ENCODE peak calls at places on chromosomes 3 and 15, in nine cellular contexts. M is BE2C, A is hypothalamus, X is NCI-H2081, H is psoas muscle, U is DMS153, O is D341Med, Z is bronchial epithelial cell, E is left ventricle myocardium inferior. N is an unnamed sample.

GRCh38 chr15:52751522-52751921 is 38.6 kb downstream of the ONECUT1 start:
- DNase-seq in X (no peak), O (no peak), M (no peak), H (no peak), A (no peak), Z (no peak), E (no peak), U (no peak), N (no peak)

GRCh38 chr3:51581529-51581928 is 43.0 kb downstream of the RAD54L2 start:
- DNase-seq in Z (peak), X (no peak), E (no peak), U (no peak), A (no peak), M (peak), H (no peak), O (peak), N (peak)

GRCh38 chr15:42141795-42142667 is 14.4 kb downstream of the PLA2G4F start:
- DNase-seq in U (no peak), H (no peak), E (no peak), A (no peak), O (no peak), M (no peak), Z (no peak), X (no peak), N (no peak)

GRCh38 chr3:117853923-117854322 is 1144.3 kb downstream of the TUSC7 start:
- DNase-seq in A (no peak), X (no peak), U (peak), O (no peak), E (no peak), M (peak), Z (peak), H (no peak), N (no peak)

GRCh38 chr3:194397757-194398312 is 1.2 kb downstream of the GP5 start:
- DNase-seq in M (peak), H (no peak), E (no peak), O (no peak), A (no peak), X (no peak), U (no peak), Z (peak), N (no peak)

GRCh38 chr3:177249203-177249602 is 51.9 kb upstream of the TBL1XR1 start:
- DNase-seq in H (no peak), X (no peak), A (no peak), O (no peak), M (no peak), Z (no peak), U (no peak), E (no peak), N (no peak)

GRCh38 chr3:124032351-124032880 is 40.5 kb upstream of the ROPN1 start:
- DNase-seq in X (peak), A (peak), H (peak), Z (no peak), E (peak), U (peak), O (peak), M (peak), N (peak)

GRCh38 chr3:10511809-10512494 is 6.6 kb upstream of the ATP2B2 start:
- DNase-seq in O (no peak), U (no peak), M (no peak), X (no peak), E (no peak), A (no peak), Z (peak), H (no peak), N (no peak)

GRCh38 chr3:77321646-77322045 is 281.7 kb downstream of the ROBO2 start:
- DNase-seq in E (no peak), O (no peak), X (no peak), Z (no peak), H (no peak), U (no peak), M (no peak), A (no peak), N (no peak)

GRCh38 chr15:36325206-36325605 is 254.2 kb upstream of the CDIN1 start:
- DNase-seq in U (no peak), O (no peak), M (no peak), Z (no peak), A (no peak), X (no peak), E (no peak), H (no peak), N (no peak)